ENCODE peak calls at places on chromosome 4, in nine cellular contexts. One of them, this sample, is unnamed.

GRCh38 chr4:22884157-22884556 is 191.4 kb downstream of the GBA3 start:
- DNase-seq in DMS53: no peak
- DNase-seq in A549: no peak
- DNase-seq in NCI-H2029: no peak
- DNase-seq in H4: no peak
- DNase-seq in progenitor cell of endocrine pancreas: no peak
- DNase-seq in CD8-positive, alpha-beta T cell: no peak
- DNase-seq in T-helper 1 cell: no peak
- DNase-seq in left ventricle myocardium superior: no peak
- DNase-seq in this sample: no peak

GRCh38 chr4:180449395-180449956 is 1793.7 kb upstream of the TENM3 start:
- DNase-seq in DMS53: peak; percentile 62
- DNase-seq in A549: peak; percentile 19
- DNase-seq in NCI-H2029: peak; percentile 50
- DNase-seq in H4: peak; percentile 84
- DNase-seq in progenitor cell of endocrine pancreas: no peak
- DNase-seq in CD8-positive, alpha-beta T cell: no peak
- DNase-seq in T-helper 1 cell: no peak
- DNase-seq in left ventricle myocardium superior: no peak
- DNase-seq in this sample: no peak

GRCh38 chr4:15318621-15319348 is 109.0 kb upstream of the C1QTNF7 start:
- DNase-seq in DMS53: no peak
- DNase-seq in A549: no peak
- DNase-seq in NCI-H2029: no peak
- DNase-seq in H4: no peak
- DNase-seq in progenitor cell of endocrine pancreas: no peak
- DNase-seq in CD8-positive, alpha-beta T cell: no peak
- DNase-seq in T-helper 1 cell: no peak
- DNase-seq in left ventricle myocardium superior: no peak
- DNase-seq in this sample: no peak

GRCh38 chr4:41448935-41449334 is 89.0 kb upstream of the LIMCH1 start:
- DNase-seq in DMS53: peak; percentile 53
- DNase-seq in A549: no peak
- DNase-seq in NCI-H2029: no peak
- DNase-seq in H4: no peak
- DNase-seq in progenitor cell of endocrine pancreas: no peak
- DNase-seq in CD8-positive, alpha-beta T cell: no peak
- DNase-seq in T-helper 1 cell: no peak
- DNase-seq in left ventricle myocardium superior: peak; percentile 50
- DNase-seq in this sample: no peak

GRCh38 chr4:7173821-7174220 is 18.5 kb upstream of the SORCS2 start:
- DNase-seq in DMS53: no peak
- DNase-seq in A549: no peak
- DNase-seq in NCI-H2029: no peak
- DNase-seq in H4: no peak
- DNase-seq in progenitor cell of endocrine pancreas: no peak
- DNase-seq in CD8-positive, alpha-beta T cell: no peak
- DNase-seq in T-helper 1 cell: no peak
- DNase-seq in left ventricle myocardium superior: no peak
- DNase-seq in this sample: no peak

GRCh38 chr4:17309567-17310268 is 202.2 kb downstream of the QDPR start:
- DNase-seq in DMS53: no peak
- DNase-seq in A549: no peak
- DNase-seq in NCI-H2029: no peak
- DNase-seq in H4: no peak
- DNase-seq in progenitor cell of endocrine pancreas: no peak
- DNase-seq in CD8-positive, alpha-beta T cell: no peak
- DNase-seq in T-helper 1 cell: no peak
- DNase-seq in left ventricle myocardium superior: no peak
- DNase-seq in this sample: no peak

GRCh38 chr4:158799856-158800255 is 31.0 kb downstream of the FNIP2 start:
- DNase-seq in DMS53: no peak
- DNase-seq in A549: no peak
- DNase-seq in NCI-H2029: no peak
- DNase-seq in H4: no peak
- DNase-seq in progenitor cell of endocrine pancreas: no peak
- DNase-seq in CD8-positive, alpha-beta T cell: no peak
- DNase-seq in T-helper 1 cell: no peak
- DNase-seq in left ventricle myocardium superior: no peak
- DNase-seq in this sample: no peak

GRCh38 chr4:75916091-75916661 is 13.9 kb upstream of the PPEF2 start:
- DNase-seq in DMS53: peak; percentile 87
- DNase-seq in A549: peak; percentile 47
- DNase-seq in NCI-H2029: no peak
- DNase-seq in H4: peak; percentile 51
- DNase-seq in progenitor cell of endocrine pancreas: no peak
- DNase-seq in CD8-positive, alpha-beta T cell: peak; percentile 8
- DNase-seq in T-helper 1 cell: no peak
- DNase-seq in left ventricle myocardium superior: no peak
- DNase-seq in this sample: no peak

GRCh38 chr4:84965558-84966381 is 720 bp downstream of the WDFY3 start:
- DNase-seq in DMS53: peak; percentile 56
- DNase-seq in A549: peak; percentile 27
- DNase-seq in NCI-H2029: peak; percentile 5
- DNase-seq in H4: no peak
- DNase-seq in progenitor cell of endocrine pancreas: peak; percentile 59
- DNase-seq in CD8-positive, alpha-beta T cell: no peak
- DNase-seq in T-helper 1 cell: no peak
- DNase-seq in left ventricle myocardium superior: peak; percentile 71
- DNase-seq in this sample: peak; percentile 68

GRCh38 chr4:76377922-76378321 is 43.0 kb downstream of the CCDC158 start:
- DNase-seq in DMS53: peak; percentile 61
- DNase-seq in A549: peak; percentile 15
- DNase-seq in NCI-H2029: no peak
- DNase-seq in H4: peak; percentile 33
- DNase-seq in progenitor cell of endocrine pancreas: peak; percentile 22
- DNase-seq in CD8-positive, alpha-beta T cell: peak; percentile 40
- DNase-seq in T-helper 1 cell: no peak
- DNase-seq in left ventricle myocardium superior: no peak
- DNase-seq in this sample: peak; percentile 55

GRCh38 chr4:96035727-96036126 is 195.8 kb downstream of the PDHA2 start:
- DNase-seq in DMS53: peak; percentile 59
- DNase-seq in A549: no peak
- DNase-seq in NCI-H2029: no peak
- DNase-seq in H4: no peak
- DNase-seq in progenitor cell of endocrine pancreas: no peak
- DNase-seq in CD8-positive, alpha-beta T cell: no peak
- DNase-seq in T-helper 1 cell: no peak
- DNase-seq in left ventricle myocardium superior: no peak
- DNase-seq in this sample: no peak

GRCh38 chr4:75180790-75181776 is 248.2 kb downstream of the PARM1 start:
- DNase-seq in DMS53: peak; percentile 58
- DNase-seq in A549: no peak
- DNase-seq in NCI-H2029: no peak
- DNase-seq in H4: peak; percentile 84
- DNase-seq in progenitor cell of endocrine pancreas: no peak
- DNase-seq in CD8-positive, alpha-beta T cell: no peak
- DNase-seq in T-helper 1 cell: no peak
- DNase-seq in left ventricle myocardium superior: no peak
- DNase-seq in this sample: no peak

GRCh38 chr4:20493761-20494353 is 206.4 kb upstream of the PACRGL start:
- DNase-seq in DMS53: peak; percentile 20
- DNase-seq in A549: no peak
- DNase-seq in NCI-H2029: no peak
- DNase-seq in H4: no peak
- DNase-seq in progenitor cell of endocrine pancreas: no peak
- DNase-seq in CD8-positive, alpha-beta T cell: no peak
- DNase-seq in T-helper 1 cell: no peak
- DNase-seq in left ventricle myocardium superior: no peak
- DNase-seq in this sample: no peak

GRCh38 chr4:123317211-123317610 is 79.4 kb upstream of the SPRY1 start:
- DNase-seq in DMS53: no peak
- DNase-seq in A549: no peak
- DNase-seq in NCI-H2029: no peak
- DNase-seq in H4: no peak
- DNase-seq in progenitor cell of endocrine pancreas: no peak
- DNase-seq in CD8-positive, alpha-beta T cell: no peak
- DNase-seq in T-helper 1 cell: no peak
- DNase-seq in left ventricle myocardium superior: no peak
- DNase-seq in this sample: no peak

This sample was measured in lower lobe of right lung.